ENCODE peak calls at places on chromosomes 4 and X, in eight cellular contexts. K is upper lobe of right lung, X is GM23338, B is ovary, W is Caco-2, C is transverse colon, U is prostate gland, H is foreskin keratinocyte. I is an unnamed sample. For H3K4me1, the result is how much of the 10 kb centered on the place peaks cover.

GRCh38 chr4:20254517-20255250 is 3.0 kb downstream of the SLIT2 start:
- DNase-seq in B (no peak), C (no peak), H (peak), X (peak), W (no peak), K (peak), U (no peak), I (no peak)

GRCh38 chr4:33881176-33881575 is 2363.1 kb downstream of the ARAP2 start:
- DNase-seq in H (no peak), K (no peak), U (no peak), W (no peak), B (no peak), X (no peak), C (no peak), I (no peak)

GRCh38 chr4:104591505-104591904 is 96.8 kb upstream of the CXXC4 start:
- DNase-seq in C (peak), K (no peak), U (no peak), H (no peak), B (no peak), X (peak), W (no peak), I (no peak)

GRCh38 chr4:158161561-158162354 is 11.1 kb downstream of the GASK1B start:
- DNase-seq in H (peak), C (no peak), U (no peak), K (no peak), W (no peak), B (no peak), X (no peak), I (peak)

GRCh38 chr4:40331092-40331824 is 3.9 kb upstream of the CHRNA9 start:
- DNase-seq in B (no peak), X (no peak), H (no peak), U (peak), W (no peak), C (no peak), K (no peak), I (no peak)

GRCh38 chrX:53071604-53072417 is 10.4 kb upstream of the TSPYL2 start:
- DNase-seq in U (peak), C (peak), H (peak), W (peak), B (peak), K (peak), X (peak), I (no peak)

GRCh38 chr4:55768291-55768690 is 51.3 kb upstream of the EXOC1L start:
- DNase-seq in X (peak), H (peak), K (no peak), W (peak), U (no peak), C (no peak), B (no peak), I (no peak)

GRCh38 chr4:162685401-162685800 is 481.3 kb downstream of the NAF1 start:
- DNase-seq in X (no peak), K (no peak), H (no peak), U (no peak), B (no peak), W (no peak), C (no peak), I (no peak)

GRCh38 chr4:135186002-135186401 is 984.4 kb upstream of the PABPC4L start:
- DNase-seq in X (peak), K (no peak), C (no peak), H (peak), W (no peak), U (no peak), B (no peak), I (no peak)

GRCh38 chrX:19579485-19579884 is 64.2 kb upstream of the MAP3K15 start:
- DNase-seq in B (no peak), U (no peak), X (no peak), C (no peak), H (no peak), W (no peak), K (no peak), I (no peak)

GRCh38 chr4:185019451-185020292 is 1.4 kb downstream of the HELT start:
- DNase-seq in X (peak), U (no peak), B (no peak), K (no peak), C (no peak), H (peak), W (peak), I (no peak)

GRCh38 chr4:74228691-74229640 is 71.0 kb downstream of the MTHFD2L start:
- DNase-seq in H (peak), U (peak), W (peak), B (peak), C (peak), K (peak), X (peak), I (peak)

GRCh38 chrX:50814701-50815476 is 895 bp upstream of the SHROOM4 start:
- DNase-seq in H (no peak), W (no peak), U (no peak), X (no peak), C (no peak), K (no peak), B (peak), I (no peak)

GRCh38 chr4:99949034-99949998 is 759 bp downstream of the H2AZ1 start:
- DNase-seq in K (peak), X (peak), U (peak), C (peak), H (peak), B (peak), W (peak), I (peak)

GRCh38 chr4:57270350-57270749 is 160.2 kb upstream of the IGFBP7 start:
- DNase-seq in C (no peak), H (no peak), W (no peak), B (no peak), U (no peak), K (no peak), X (no peak), I (no peak)

GRCh38 chr4:55574252-55574651 is 17.8 kb downstream of the PDCL2 start:
- DNase-seq in K (no peak), C (no peak), H (peak), W (no peak), B (no peak), X (no peak), U (no peak), I (no peak)

GRCh38 chrX:123959281-123960063 is 2.0 kb upstream of the STAG2 start:
- DNase-seq in H (peak), K (peak), W (peak), X (peak), B (peak), C (peak), U (peak), I (peak)

GRCh38 chr4:145061325-145061920 is 36.6 kb downstream of the ANAPC10 start:
- DNase-seq in W (peak), C (no peak), X (peak), U (no peak), K (no peak), H (peak), B (no peak), I (no peak)

GRCh38 chr4:149077142-149077541 is 634.9 kb upstream of the NR3C2 start:
- DNase-seq in H (no peak), U (no peak), K (no peak), X (no peak), W (no peak), C (no peak), B (no peak), I (no peak)

GRCh38 chrX:136146614-136147319 is 566 bp upstream of the FHL1 start:
- DNase-seq in K (no peak), X (peak), U (no peak), C (no peak), W (no peak), H (no peak), B (peak), I (peak)

GRCh38 chr4:15231265-15232091 is 196.4 kb upstream of the C1QTNF7 start:
- DNase-seq in H (peak), W (peak), C (peak), B (peak), U (peak), X (peak), K (peak), I (peak)

GRCh38 chr4:25769251-25769650 is 93.5 kb downstream of the SEL1L3 start:
- DNase-seq in C (no peak), K (no peak), B (no peak), W (no peak), U (no peak), H (no peak), X (no peak), I (no peak)

GRCh38 chr4:158314756-158315487 is 104.6 kb downstream of the TMEM144 start:
- DNase-seq in U (no peak), C (no peak), B (no peak), K (no peak), W (no peak), X (no peak), H (peak), I (no peak)

GRCh38 chrX:39196192-39197102 is 395.2 kb downstream of the MID1IP1 start:
- DNase-seq in B (no peak), U (no peak), X (peak), H (peak), W (no peak), C (peak), K (no peak), I (no peak)

GRCh38 chr4:75644095-75644494 is 13.8 kb upstream of the CDKL2 start:
- DNase-seq in B (no peak), H (no peak), C (no peak), W (no peak), X (no peak), U (peak), K (no peak), I (no peak)

GRCh38 chr4:87399148-87399547 is 8.2 kb upstream of the HSD17B11 start:
- DNase-seq in H (no peak), K (no peak), W (no peak), U (no peak), X (no peak), B (no peak), C (peak), I (no peak)

GRCh38 chr4:41012308-41012707 is 202.0 kb downstream of the APBB2 start:
- DNase-seq in C (no peak), X (no peak), B (no peak), H (no peak), W (no peak), U (no peak), K (no peak), I (no peak)

GRCh38 chr4:84099591-84099990 is 399.5 kb downstream of the NKX6-1 start:
- DNase-seq in H (no peak), K (no peak), U (no peak), B (no peak), W (no peak), X (peak), C (no peak), I (no peak)

GRCh38 chrX:10137516-10137915 is 19.3 kb upstream of the CLCN4 start:
- DNase-seq in C (no peak), X (no peak), K (no peak), U (no peak), H (no peak), W (no peak), B (no peak), I (no peak)

GRCh38 chr4:179130122-179130714 is 1688.0 kb upstream of the AGA start:
- DNase-seq in H (no peak), B (no peak), K (no peak), W (no peak), C (no peak), U (no peak), X (no peak), I (no peak)

DNA sequence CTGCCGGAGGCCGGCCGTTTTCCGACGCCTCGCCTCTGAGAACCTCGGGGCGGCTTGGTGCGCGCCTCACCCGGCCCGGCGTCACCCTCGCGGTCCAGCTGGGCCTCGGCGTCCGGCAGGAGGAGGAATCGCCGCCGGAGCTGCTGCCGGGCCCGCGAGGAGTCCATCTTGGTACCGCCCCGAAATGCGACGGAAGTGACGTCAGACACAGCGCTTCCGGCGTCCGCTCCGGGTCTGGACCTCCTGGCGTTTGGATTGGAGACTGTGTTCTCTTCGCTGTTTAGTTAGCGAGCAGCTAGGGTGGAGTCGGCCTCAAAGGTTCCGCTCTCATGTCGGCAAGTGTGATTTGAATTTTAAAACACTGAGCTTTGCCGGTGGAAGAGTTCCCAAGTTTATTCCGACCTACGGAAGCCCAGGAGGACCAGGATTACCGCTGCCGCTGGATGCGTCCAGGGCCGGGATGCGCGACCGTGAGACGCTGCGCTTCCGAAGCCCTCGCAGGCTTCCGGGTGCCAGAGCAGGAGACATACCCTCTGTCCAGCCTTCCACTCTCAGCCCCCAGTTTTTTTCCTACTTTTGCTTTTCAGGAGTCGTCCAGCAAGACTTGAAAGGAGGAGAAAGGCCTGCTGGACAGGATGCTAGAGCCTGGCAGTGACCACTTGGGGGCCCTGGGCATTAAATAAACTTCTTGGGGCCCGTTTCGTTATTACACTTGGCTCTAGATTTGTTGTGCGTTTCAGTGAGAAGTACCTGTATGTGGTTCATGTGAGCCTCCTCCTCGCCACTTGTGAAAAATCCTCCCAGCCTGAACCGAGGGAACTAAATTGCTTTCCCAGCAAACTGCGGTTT is at the start of gene TMEM128:
- DNase-seq in U (peak), X (peak), W (peak), B (peak), C (peak), H (peak), K (peak), I (peak)
- TF ChIP-seq CTCF in U (peak), X (no peak), W (peak), B (peak), C (peak), H (peak), K (peak), I (no peak)

GRCh38 chr4:186189656-186190055 is 1.7 kb upstream of the CYP4V2 start:
- DNase-seq in K (no peak), X (peak), U (no peak), W (no peak), C (no peak), B (no peak), H (no peak), I (no peak)
- H3K4me1 ChIP-seq in K (under half), X (under half), U (under half), W (under half), C (under half), B (under half), H (under half), I (under half)

GRCh38 chr4:119498520-119498919 is 130.1 kb downstream of the PDE5A start:
- DNase-seq in U (no peak), H (no peak), C (no peak), B (peak), K (no peak), W (no peak), X (no peak), I (no peak)

GRCh38 chr4:119490335-119490734 is 138.3 kb downstream of the PDE5A start:
- DNase-seq in K (no peak), C (peak), X (peak), W (peak), H (no peak), B (no peak), U (no peak), I (no peak)

GRCh38 chr4:119489305-119489704 is 139.3 kb downstream of the PDE5A start:
- DNase-seq in K (no peak), B (no peak), W (no peak), U (no peak), H (no peak), X (no peak), C (no peak), I (no peak)

DNA sequence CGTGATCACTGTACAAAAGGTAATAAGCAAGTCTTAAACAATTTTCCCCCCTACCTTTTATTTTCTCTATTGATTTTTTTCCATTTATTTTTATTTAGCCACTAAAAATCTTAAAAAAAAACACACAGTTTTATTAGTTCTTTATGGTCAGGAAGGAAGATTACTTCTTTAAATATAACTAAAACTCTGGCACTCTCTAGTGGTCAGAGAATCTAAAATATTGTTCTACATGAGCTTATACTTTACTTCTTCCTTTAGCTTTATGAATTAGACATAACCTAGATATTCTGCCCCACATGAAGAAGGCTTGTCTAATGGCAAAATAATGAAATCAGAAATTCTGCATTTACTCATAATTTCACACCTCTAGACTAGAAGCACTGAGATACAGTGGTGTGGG is 135.2 kb downstream of the PDE5A start:
- DNase-seq in X (no peak), K (no peak), H (no peak), C (no peak), B (no peak), W (no peak), U (no peak), I (no peak)
- TF ChIP-seq CTCF in X (no peak), K (no peak), H (peak), C (peak), B (no peak), W (peak), U (no peak), I (no peak)

GRCh38 chr4:182212211-182212761 is 30.9 kb upstream of the TENM3 start:
- DNase-seq in B (no peak), W (no peak), X (peak), K (peak), H (peak), C (no peak), U (no peak), I (peak)
- H3K4me1 ChIP-seq in B (under half), W (under half), X (under half), K (under half), H (under half), C (under half), U (under half), I (under half)

DNA sequence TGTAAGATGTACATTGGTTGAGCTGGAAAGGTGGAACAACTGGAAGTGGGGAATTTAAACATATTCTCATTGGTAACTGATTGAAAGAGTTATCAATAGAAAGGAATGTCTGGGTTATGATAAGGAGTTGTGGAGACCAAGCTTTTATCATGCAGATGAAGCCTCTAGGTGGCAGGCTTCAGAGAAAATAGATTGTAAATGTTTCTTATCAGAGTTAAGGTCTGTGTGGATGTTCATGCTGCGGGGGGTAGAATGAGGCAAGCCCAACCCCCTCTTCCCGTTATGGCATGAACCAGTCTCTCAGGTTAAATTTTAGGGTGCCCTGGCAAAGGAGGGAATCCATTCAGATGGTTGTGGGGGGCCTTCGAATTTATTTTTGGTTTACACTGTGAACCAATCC is 16.0 kb downstream of the ARSD start:
- DNase-seq in W (peak), B (no peak), X (no peak), U (no peak), C (no peak), K (no peak), H (no peak), I (no peak)
- TF ChIP-seq CTCF in W (peak), B (no peak), X (no peak), U (no peak), C (no peak), K (no peak), H (peak), I (no peak)

GRCh38 chrX:154598656-154599055 is 13.7 kb downstream of the CTAG1A start:
- DNase-seq in H (no peak), C (no peak), K (no peak), U (no peak), X (no peak), W (no peak), B (no peak), I (no peak)
- H3K4me1 ChIP-seq in H (under half), C (under half), K (under half), U (under half), X (under half), W (under half), B (under half), I (under half)

GRCh38 chrX:37888010-37888409 is 40.6 kb upstream of the DYNLT3 start:
- DNase-seq in U (no peak), K (no peak), C (no peak), W (no peak), X (no peak), B (no peak), H (no peak), I (no peak)
- TF ChIP-seq CTCF in U (no peak), K (no peak), C (no peak), W (no peak), X (no peak), B (no peak), H (no peak), I (no peak)

I was measured in left lung.